ENCODE peak calls at places on chromosome 4, in seven cellular contexts. O is IMR-90, B is tibial nerve, Q is Peyer's patch, Y is sigmoid colon, W is stomach, E is H1. J is an unnamed sample.

GRCh38 chr4:80171251-80171650 is 26.1 kb upstream of the PRDM8 start:
- DNase-seq in O (peak; percentile 62), B (no peak), Q (no peak), Y (no peak), W (no peak), E (no peak), J (no peak)

GRCh38 chr4:173185832-173186545 is 17.4 kb downstream of the GALNT7 start:
- DNase-seq in O (no peak), B (no peak), Q (no peak), Y (no peak), W (no peak), E (no peak), J (peak; percentile 21)

GRCh38 chr4:121784975-121785374 is 16.1 kb upstream of the EXOSC9 start:
- DNase-seq in O (peak; percentile 97), B (peak; percentile 5), Q (no peak), Y (peak; percentile 67), W (no peak), E (no peak), J (no peak)

GRCh38 chr4:54484361-54484760 is 173.4 kb upstream of the KIT start:
- DNase-seq in O (no peak), B (no peak), Q (no peak), Y (no peak), W (no peak), E (no peak), J (no peak)

GRCh38 chr4:73414936-73415271 is 10.8 kb downstream of the ALB start:
- DNase-seq in O (no peak), B (no peak), Q (no peak), Y (no peak), W (no peak), E (no peak), J (no peak)

GRCh38 chr4:182014989-182015388 is 228.2 kb upstream of the TENM3 start:
- DNase-seq in O (no peak), B (no peak), Q (no peak), Y (no peak), W (no peak), E (no peak), J (no peak)

GRCh38 chr4:154559141-154559841 is 3.5 kb upstream of the FGB start:
- DNase-seq in O (peak; percentile 65), B (no peak), Q (no peak), Y (no peak), W (no peak), E (no peak), J (peak; percentile 52)

GRCh38 chr4:32025840-32026459 is 1305.8 kb downstream of the PCDH7 start:
- DNase-seq in O (no peak), B (no peak), Q (peak; percentile 48), Y (no peak), W (no peak), E (no peak), J (no peak)

GRCh38 chr4:56772134-56772533 is 49.4 kb downstream of the SPINK2 start:
- DNase-seq in O (peak; percentile 45), B (no peak), Q (no peak), Y (no peak), W (no peak), E (no peak), J (no peak)

GRCh38 chr4:10185518-10186227 is 69.1 kb upstream of the WDR1 start:
- DNase-seq in O (no peak), B (no peak), Q (peak; percentile 51), Y (no peak), W (no peak), E (no peak), J (no peak)

GRCh38 chr4:89024051-89024675 is 32.8 kb downstream of the FAM13A start:
- DNase-seq in O (peak; percentile 81), B (peak; percentile 88), Q (peak; percentile 83), Y (peak; percentile 66), W (peak; percentile 59), E (no peak), J (peak; percentile 74)

GRCh38 chr4:71765349-71765748 is 18.5 kb downstream of the GC start:
- DNase-seq in O (peak; percentile 5), B (no peak), Q (no peak), Y (no peak), W (no peak), E (no peak), J (no peak)

GRCh38 chr4:3810796-3811485 is 44.8 kb downstream of the ADRA2C start:
- DNase-seq in O (no peak), B (no peak), Q (no peak), Y (no peak), W (no peak), E (no peak), J (no peak)

GRCh38 chr4:151862766-151863165 is 102.0 kb upstream of the GATB start:
- DNase-seq in O (peak; percentile 13), B (no peak), Q (no peak), Y (no peak), W (no peak), E (no peak), J (no peak)

GRCh38 chr4:90127223-90127705 is at the start of gene CCSER1:
- DNase-seq in O (peak; percentile 1), B (peak; percentile 37), Q (peak; percentile 92), Y (peak; percentile 74), W (peak; percentile 85), E (peak; percentile 72), J (no peak)

GRCh38 chr4:107600456-107600855 is 119.6 kb downstream of the PAPSS1 start:
- DNase-seq in O (peak; percentile 24), B (no peak), Q (no peak), Y (no peak), W (no peak), E (no peak), J (no peak)

GRCh38 chr4:106266201-106266600 is 49.8 kb downstream of the TBCK start:
- DNase-seq in O (peak; percentile 68), B (no peak), Q (no peak), Y (no peak), W (no peak), E (no peak), J (peak; percentile 60)

GRCh38 chr4:139857021-139857420 is 191.4 kb downstream of the MGST2 start:
- DNase-seq in O (peak; percentile 10), B (no peak), Q (peak; percentile 52), Y (no peak), W (no peak), E (no peak), J (peak; percentile 58)

GRCh38 chr4:173195132-173195531 is 26.5 kb downstream of the GALNT7 start:
- DNase-seq in O (no peak), B (no peak), Q (no peak), Y (no peak), W (no peak), E (no peak), J (no peak)

GRCh38 chr4:182578402-182578801 is 335.2 kb downstream of the TENM3 start:
- DNase-seq in O (peak; percentile 91), B (no peak), Q (no peak), Y (no peak), W (no peak), E (no peak), J (no peak)

GRCh38 chr4:176387571-176387970 is 67.8 kb downstream of the SPCS3 start:
- DNase-seq in O (peak; percentile 62), B (no peak), Q (no peak), Y (no peak), W (no peak), E (no peak), J (no peak)

GRCh38 chr4:16883816-16884215 is 14.6 kb downstream of the LDB2 start:
- DNase-seq in O (no peak), B (no peak), Q (no peak), Y (no peak), W (no peak), E (no peak), J (no peak)

GRCh38 chr4:83109480-83110221 is 4.9 kb downstream of the PLAC8 start:
- DNase-seq in O (peak; percentile 3), B (no peak), Q (peak; percentile 66), Y (peak; percentile 68), W (peak; percentile 53), E (peak; percentile 80), J (peak; percentile 87)
- TF ChIP-seq POLR2A in O (no peak), B (no peak), Q (no peak), Y (no peak), W (no peak), E (peak; percentile 50), J (no peak)

DNA sequence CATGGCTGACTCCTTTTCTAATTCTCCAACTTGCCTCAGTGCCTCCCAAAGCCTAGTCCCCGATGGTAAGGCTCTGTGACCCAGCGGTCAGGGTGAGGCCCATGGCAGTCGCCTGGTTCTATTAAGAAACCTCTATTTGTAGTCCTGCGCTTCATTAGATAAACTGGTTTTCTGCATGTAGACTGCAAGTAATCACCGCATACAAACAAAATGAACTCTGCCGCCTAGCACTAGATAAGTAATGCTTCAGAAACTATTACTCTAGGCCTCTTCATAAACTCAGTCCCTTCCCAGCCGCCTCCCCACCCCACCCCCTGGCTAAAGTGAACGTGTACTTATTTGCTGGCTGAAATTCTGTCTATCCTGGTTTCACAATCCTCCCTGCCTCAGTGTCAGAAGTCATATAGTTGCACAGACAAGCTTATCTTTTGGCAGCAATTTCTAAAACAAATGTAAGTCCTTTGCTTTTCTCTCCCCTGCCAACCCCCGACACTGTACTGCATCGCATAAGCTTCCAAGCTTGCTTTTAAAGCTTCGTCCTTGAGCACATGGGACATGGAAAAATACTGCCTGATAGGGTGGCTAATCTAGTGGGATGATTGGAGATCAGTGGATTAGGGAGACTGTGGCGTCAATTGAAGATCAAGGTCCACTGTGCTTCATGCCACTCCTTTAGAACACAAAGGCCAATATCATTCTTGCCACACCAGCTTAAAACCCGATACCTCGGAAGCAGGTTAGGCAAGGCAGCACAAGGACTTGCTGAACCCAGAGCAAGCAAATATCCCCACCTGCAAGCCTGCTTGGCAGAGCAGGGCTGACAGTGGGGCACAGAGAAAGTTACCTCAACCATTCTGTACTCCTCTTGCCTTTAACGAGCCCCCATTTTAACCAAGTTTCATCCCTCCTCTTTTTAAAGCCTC is 125.8 kb downstream of the IRF2 start:
- DNase-seq in O (peak; percentile 90), B (no peak), Q (peak; percentile 85), Y (no peak), W (peak; percentile 87), E (no peak), J (peak; percentile 58)
- TF ChIP-seq POLR2A in O (no peak), B (no peak), Q (peak; percentile 83), Y (no peak), W (peak; percentile 54), E (no peak), J (no peak)

GRCh38 chr4:128061566-128062536 is 739 bp downstream of the LARP1B start:
- DNase-seq in O (peak; percentile 15), B (peak; percentile 18), Q (peak; percentile 80), Y (peak; percentile 73), W (peak; percentile 62), E (peak; percentile 78), J (peak; percentile 70)
- TF ChIP-seq POLR2A in O (no peak), B (no peak), Q (peak; percentile 53), Y (no peak), W (no peak), E (peak; percentile 27), J (no peak)

DNA sequence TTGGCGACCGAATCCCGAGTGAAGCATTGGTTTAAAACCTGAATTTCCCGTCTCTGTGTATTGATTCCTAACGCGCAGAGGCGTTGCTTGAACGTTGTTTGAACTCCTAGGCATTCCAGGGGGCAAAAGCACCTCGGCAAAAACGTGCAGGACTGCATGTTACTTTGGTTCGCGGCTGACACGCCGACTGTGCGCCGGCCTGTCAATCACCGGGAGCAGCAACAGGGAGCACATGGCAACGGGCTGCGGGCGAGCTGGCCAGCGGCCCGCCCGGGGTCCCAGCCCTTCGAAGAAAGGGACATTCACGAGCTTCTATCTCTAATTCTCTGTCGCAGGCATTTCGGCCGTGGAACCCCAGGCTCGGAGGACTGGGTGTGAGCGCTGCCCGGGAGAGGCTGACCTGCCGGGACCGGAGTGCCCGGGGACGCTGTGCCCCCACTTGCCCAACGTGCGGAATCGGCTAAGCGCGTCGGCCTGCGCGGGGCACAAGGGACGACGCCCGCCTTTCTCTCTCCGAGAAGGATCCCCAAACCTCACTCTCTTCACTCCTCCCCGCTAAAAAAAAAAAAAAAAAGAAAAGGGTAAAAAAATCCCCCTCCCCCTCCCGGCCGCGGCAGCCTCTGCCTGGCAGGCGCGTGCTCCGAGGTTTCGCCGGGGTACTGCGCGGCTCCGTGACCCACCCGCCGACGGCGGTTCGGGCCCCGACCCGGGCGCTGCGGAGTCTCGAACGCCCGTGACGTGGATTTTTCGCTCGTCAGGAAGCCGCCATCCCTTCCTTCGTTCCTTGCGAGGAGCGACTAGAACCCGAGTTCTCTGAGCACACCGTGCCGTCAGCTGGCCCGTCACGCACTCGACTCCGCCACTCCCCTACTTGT is 918 bp downstream of the SPRY1 start:
- DNase-seq in O (peak; percentile 36), B (peak; percentile 26), Q (peak; percentile 76), Y (peak; percentile 78), W (peak; percentile 62), E (peak; percentile 80), J (peak; percentile 86)
- TF ChIP-seq POLR2A in O (no peak), B (no peak), Q (no peak), Y (no peak), W (no peak), E (peak; percentile 67), J (no peak)

J was measured in NB4.